ENCODE peak calls at places on chromosomes 3 and 15, in ten cellular contexts. D is IMR-90, H is HCT116, Q is AG04449, U is cardiac muscle cell, X is cardiac fibroblast, Z is body of pancreas, Y is neural crest cell, C is progenitor cell of endocrine pancreas, O is GM20000. M is an unnamed sample.

GRCh38 chr3:171181907-171182690 is 155.6 kb upstream of the SLC2A2 start:
- DNase-seq in C (no peak), X (peak), Y (no peak), Q (no peak), U (no peak), H (no peak), D (peak), O (no peak), Z (no peak), M (no peak)

GRCh38 chr15:67146214-67146613 is 80.8 kb downstream of the SMAD3 start:
- DNase-seq in Y (no peak), C (no peak), U (no peak), Z (peak), H (no peak), Q (no peak), O (no peak), X (peak), D (peak), M (no peak)

GRCh38 chr15:31869640-31870335 is 160.5 kb upstream of the CHRNA7 start:
- DNase-seq in Q (no peak), C (no peak), Y (peak), O (no peak), U (no peak), H (no peak), Z (peak), X (peak), D (no peak), M (no peak)

GRCh38 chr15:64067564-64068030 is 21.3 kb upstream of the DAPK2 start:
- DNase-seq in D (peak), C (peak), Y (peak), X (peak), U (peak), H (no peak), Z (peak), Q (no peak), O (peak), M (no peak)

GRCh38 chr3:25313286-25313685 is 114.8 kb upstream of the RARB start:
- DNase-seq in Q (no peak), Z (no peak), D (no peak), U (no peak), O (no peak), Y (no peak), C (no peak), H (no peak), X (peak), M (no peak)

GRCh38 chr15:101652783-101653430 is 726 bp upstream of the TM2D3 start:
- DNase-seq in C (peak), Q (no peak), Y (no peak), H (no peak), O (no peak), Z (peak), U (no peak), D (no peak), X (no peak), M (no peak)

GRCh38 chr3:196660381-196661166 is 21.1 kb downstream of the NRROS start:
- DNase-seq in D (no peak), U (no peak), Y (no peak), H (no peak), O (no peak), C (no peak), Q (no peak), X (no peak), Z (peak), M (no peak)

GRCh38 chr3:116020495-116020894 is 397.2 kb downstream of the GAP43 start:
- DNase-seq in D (no peak), Q (no peak), C (no peak), Y (no peak), Z (no peak), O (peak), U (no peak), X (no peak), H (no peak), M (no peak)

GRCh38 chr3:72488736-72489030 is 359.6 kb downstream of the SHQ1 start:
- DNase-seq in U (no peak), D (peak), O (no peak), Z (no peak), X (peak), Y (no peak), Q (no peak), H (no peak), C (no peak), M (no peak)

GRCh38 chr15:59104602-59104911 is 389 bp upstream of the CCNB2 start:
- DNase-seq in H (no peak), U (no peak), C (no peak), O (no peak), X (no peak), Z (no peak), D (no peak), Q (no peak), Y (no peak), M (no peak)

GRCh38 chr3:62567097-62568021 is 194.0 kb upstream of the FEZF2 start:
- DNase-seq in Q (peak), X (peak), U (peak), Z (peak), O (no peak), D (peak), C (no peak), H (no peak), Y (no peak), M (peak)

GRCh38 chr3:127781411-127782001 is 40.8 kb downstream of the MGLL start:
- DNase-seq in U (no peak), Y (no peak), X (peak), O (no peak), D (peak), Q (peak), C (no peak), H (no peak), Z (no peak), M (peak)

GRCh38 chr3:170458285-170458684 is 39.6 kb downstream of the CLDN11 start:
- DNase-seq in Y (no peak), U (no peak), H (no peak), Z (no peak), D (no peak), Q (no peak), O (no peak), X (no peak), C (no peak), M (no peak)

GRCh38 chr15:29756358-29757267 is 65.7 kb downstream of the TJP1 start:
- DNase-seq in U (no peak), D (no peak), C (no peak), H (no peak), O (no peak), X (no peak), Z (no peak), Y (no peak), Q (no peak), M (no peak)

GRCh38 chr3:177932346-177932745 is 603.9 kb upstream of the KCNMB2 start:
- DNase-seq in H (no peak), C (no peak), Q (no peak), D (no peak), Y (no peak), Z (no peak), U (no peak), O (no peak), X (peak), M (no peak)

GRCh38 chr15:71892335-71892734 is 82.0 kb downstream of the NR2E3 start:
- DNase-seq in C (no peak), X (no peak), H (no peak), Z (no peak), Q (no peak), Y (no peak), O (no peak), D (no peak), U (no peak), M (no peak)

GRCh38 chr3:73618461-73618860 is 6.3 kb downstream of the PDZRN3 start:
- DNase-seq in D (peak), Q (no peak), O (no peak), X (peak), H (no peak), Z (no peak), C (no peak), Y (no peak), U (no peak), M (no peak)

GRCh38 chr3:36065321-36065720 is 315.0 kb upstream of the STAC start:
- DNase-seq in H (no peak), D (no peak), U (no peak), Z (no peak), Q (no peak), Y (no peak), X (no peak), C (no peak), O (no peak), M (no peak)

GRCh38 chr3:17320266-17320665 is 422.2 kb downstream of the TBC1D5 start:
- DNase-seq in U (no peak), H (no peak), Z (no peak), O (no peak), C (no peak), X (peak), Y (no peak), Q (no peak), D (peak), M (no peak)

GRCh38 chr15:73329501-73330200 is 39.1 kb downstream of the HCN4 start:
- DNase-seq in C (no peak), Q (no peak), U (no peak), Y (no peak), D (no peak), H (no peak), Z (no peak), X (no peak), O (no peak), M (no peak)

GRCh38 chr3:166013073-166013679 is 176.0 kb upstream of the BCHE start:
- DNase-seq in Q (no peak), H (peak), C (no peak), Y (peak), O (peak), U (peak), X (peak), D (peak), Z (no peak), M (peak)

GRCh38 chr3:37601832-37602231 is 259.8 kb upstream of the CTDSPL start:
- DNase-seq in Q (no peak), X (peak), U (no peak), D (no peak), H (no peak), O (no peak), Y (no peak), Z (no peak), C (no peak), M (no peak)

GRCh38 chr3:34956511-34956910 is 682.8 kb upstream of the ARPP21 start:
- DNase-seq in Q (no peak), U (no peak), C (no peak), O (no peak), H (no peak), Z (no peak), X (no peak), Y (no peak), D (no peak), M (no peak)

GRCh38 chr3:71514621-71515020 is 68.9 kb downstream of the FOXP1 start:
- DNase-seq in D (peak), U (no peak), O (no peak), Y (no peak), H (no peak), Q (no peak), C (no peak), Z (no peak), X (peak), M (no peak)

GRCh38 chr3:191176038-191176437 is 23.0 kb upstream of the OSTN start:
- DNase-seq in X (no peak), Q (no peak), D (no peak), Y (no peak), O (no peak), C (no peak), H (no peak), Z (no peak), U (no peak), M (no peak)

GRCh38 chr15:77991029-77991406 is 86.5 kb downstream of the TBC1D2B start:
- DNase-seq in Y (no peak), Q (no peak), X (no peak), C (no peak), D (no peak), Z (no peak), O (no peak), U (no peak), H (no peak), M (no peak)

GRCh38 chr3:18445421-18446066 is 20.4 kb upstream of the SATB1 start:
- DNase-seq in H (no peak), Z (no peak), U (no peak), C (no peak), X (no peak), D (no peak), Y (no peak), Q (no peak), O (peak), M (no peak)

GRCh38 chr15:63232400-63232799 is 43.0 kb downstream of the RAB8B start:
- DNase-seq in X (no peak), U (no peak), H (no peak), Z (no peak), Q (no peak), C (no peak), Y (no peak), D (no peak), O (no peak), M (no peak)

GRCh38 chr15:28921925-28922711 is 36.3 kb downstream of the APBA2 start:
- DNase-seq in Y (no peak), C (no peak), U (peak), D (no peak), O (no peak), X (no peak), Q (no peak), Z (no peak), H (no peak), M (no peak)

GRCh38 chr15:101167366-101167790 is 84.5 kb downstream of the CHSY1 start:
- DNase-seq in C (no peak), D (peak), O (no peak), H (no peak), X (peak), Z (no peak), Q (no peak), U (no peak), Y (no peak), M (no peak)

GRCh38 chr15:37682304-37682703 is 252.1 kb upstream of the TMCO5A start:
- DNase-seq in Z (no peak), U (no peak), D (peak), Y (no peak), Q (no peak), X (peak), H (peak), O (no peak), C (no peak), M (no peak)

GRCh38 chr3:106247902-106248684 is 379.3 kb upstream of the CBLB start:
- DNase-seq in C (no peak), U (no peak), Z (no peak), H (no peak), Y (no peak), X (peak), O (no peak), Q (no peak), D (peak), M (no peak)

GRCh38 chr3:168251371-168251770 is 155.6 kb upstream of the GOLIM4 start:
- DNase-seq in C (no peak), D (no peak), H (no peak), Y (no peak), X (no peak), O (peak), Z (no peak), U (peak), Q (no peak), M (no peak)

GRCh38 chr3:119034256-119035013 is at the start of gene IGSF11:
- DNase-seq in U (peak), C (peak), X (peak), D (peak), Z (peak), O (peak), Q (no peak), Y (peak), H (no peak), M (no peak)

GRCh38 chr3:185594073-185594472 is 8.0 kb downstream of the SENP2 start:
- DNase-seq in U (no peak), H (no peak), D (no peak), Y (no peak), C (no peak), Z (no peak), X (no peak), O (no peak), Q (no peak), M (no peak)

GRCh38 chr3:46517016-46517770 is 19.4 kb downstream of the RTP3 start:
- DNase-seq in U (no peak), Y (no peak), Q (no peak), H (peak), O (no peak), Z (no peak), C (no peak), D (peak), X (peak), M (peak)

GRCh38 chr3:126911162-126912026 is 71.5 kb upstream of the PLXNA1 start:
- DNase-seq in Y (no peak), U (no peak), O (peak), H (peak), D (peak), Q (peak), X (peak), Z (no peak), C (no peak), M (peak)

GRCh38 chr3:8239718-8240698 is 261.6 kb upstream of the LMCD1 start:
- DNase-seq in D (peak), Y (peak), U (peak), Q (peak), C (peak), O (peak), H (peak), X (peak), Z (peak), M (no peak)

GRCh38 chr3:69671082-69671952 is 67.9 kb upstream of the MITF start:
- DNase-seq in U (peak), D (peak), C (peak), H (peak), Y (peak), Z (peak), Q (no peak), X (peak), O (peak), M (peak)

GRCh38 chr15:78195735-78196201 is 38.6 kb downstream of the ACSBG1 start:
- DNase-seq in C (no peak), X (peak), H (no peak), D (no peak), Z (peak), Q (no peak), O (peak), Y (no peak), U (peak), M (peak)

GRCh38 chr3:32897981-32898623 is 53.3 kb upstream of the CCR4 start:
- DNase-seq in Y (no peak), H (no peak), X (no peak), D (no peak), U (no peak), C (no peak), Q (no peak), O (no peak), Z (no peak), M (no peak)
- TF ChIP-seq CTCF in Y (peak), H (peak), X (no peak), D (no peak), U (no peak), C (no peak), Q (no peak), O (no peak), Z (no peak), M (no peak)

DNA sequence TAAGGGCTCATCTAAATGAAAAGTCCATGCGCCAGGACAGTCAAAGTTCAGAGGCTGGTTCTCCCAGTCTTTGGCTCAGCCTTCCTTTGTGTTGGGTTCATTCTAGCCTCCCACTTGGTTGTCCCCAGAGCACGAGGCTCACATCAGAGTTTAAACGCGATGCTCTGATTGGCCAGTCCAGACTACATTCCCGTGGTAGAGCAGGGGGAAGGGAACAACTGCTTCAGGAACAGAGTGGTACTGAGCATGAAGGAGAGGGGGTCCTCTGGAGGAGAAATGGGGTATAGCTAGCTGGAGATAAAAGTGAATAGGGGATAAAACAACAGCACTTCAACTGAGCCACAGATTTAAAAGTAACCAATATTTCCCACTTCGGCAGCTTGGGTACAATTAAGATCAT is 32.2 kb downstream of the ANAPC13 start:
- DNase-seq in U (no peak), H (peak), D (no peak), Z (no peak), Q (no peak), O (no peak), X (no peak), C (no peak), Y (no peak), M (no peak)
- TF ChIP-seq CTCF in U (peak), H (peak), D (peak), Z (no peak), Q (no peak), O (no peak), X (no peak), C (peak), Y (no peak), M (no peak)

DNA sequence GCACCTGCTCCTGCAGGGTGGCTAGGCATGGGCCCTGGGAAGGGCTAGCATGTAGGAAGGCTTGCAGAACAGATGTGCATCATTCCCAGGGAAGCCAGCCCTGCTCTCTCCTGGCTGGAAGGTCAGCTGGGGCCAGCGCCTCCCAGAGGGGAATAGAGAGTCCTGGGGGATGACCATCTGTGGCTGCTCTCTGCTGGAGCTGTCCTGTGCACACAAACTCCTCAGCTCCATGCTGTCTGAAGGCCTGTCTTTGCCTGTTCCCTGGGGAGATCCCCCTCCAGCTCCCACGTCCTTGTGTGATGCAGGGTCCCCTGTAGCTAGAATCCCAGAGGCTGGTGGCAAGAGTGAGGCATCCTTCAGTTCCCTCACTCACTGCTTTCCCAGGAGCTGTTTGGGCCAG is 19.3 kb downstream of the IL16 start:
- DNase-seq in Q (no peak), Y (no peak), U (no peak), X (no peak), Z (no peak), H (no peak), O (no peak), D (no peak), C (no peak), M (no peak)
- TF ChIP-seq CTCF in Q (no peak), Y (no peak), U (no peak), X (no peak), Z (no peak), H (no peak), O (no peak), D (no peak), C (no peak), M (no peak)

DNA sequence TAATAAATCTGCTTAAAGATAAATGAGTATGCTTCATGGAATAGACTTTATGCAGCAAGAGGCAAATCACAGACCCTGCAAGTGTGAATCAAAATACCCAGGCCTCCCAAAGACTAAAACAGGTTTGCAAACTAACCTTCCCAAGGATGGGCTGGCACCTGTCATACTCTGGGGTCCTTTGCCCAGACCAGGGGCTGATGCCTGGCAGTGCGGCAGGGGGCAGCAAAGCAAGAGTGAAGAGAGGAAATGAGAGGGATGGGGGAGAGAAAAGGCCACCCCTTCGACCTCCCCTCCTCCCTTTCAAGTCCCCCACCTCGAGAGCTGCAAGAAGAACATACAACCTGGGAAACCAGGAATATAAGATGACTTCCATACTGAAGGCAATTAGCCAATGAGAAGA is 31.8 kb downstream of the XXYLT1 start:
- DNase-seq in X (no peak), D (no peak), H (no peak), Y (no peak), Z (no peak), C (no peak), O (no peak), U (no peak), Q (no peak), M (no peak)
- TF ChIP-seq CTCF in X (no peak), D (no peak), H (no peak), Y (no peak), Z (no peak), C (no peak), O (no peak), U (no peak), Q (peak), M (no peak)

DNA sequence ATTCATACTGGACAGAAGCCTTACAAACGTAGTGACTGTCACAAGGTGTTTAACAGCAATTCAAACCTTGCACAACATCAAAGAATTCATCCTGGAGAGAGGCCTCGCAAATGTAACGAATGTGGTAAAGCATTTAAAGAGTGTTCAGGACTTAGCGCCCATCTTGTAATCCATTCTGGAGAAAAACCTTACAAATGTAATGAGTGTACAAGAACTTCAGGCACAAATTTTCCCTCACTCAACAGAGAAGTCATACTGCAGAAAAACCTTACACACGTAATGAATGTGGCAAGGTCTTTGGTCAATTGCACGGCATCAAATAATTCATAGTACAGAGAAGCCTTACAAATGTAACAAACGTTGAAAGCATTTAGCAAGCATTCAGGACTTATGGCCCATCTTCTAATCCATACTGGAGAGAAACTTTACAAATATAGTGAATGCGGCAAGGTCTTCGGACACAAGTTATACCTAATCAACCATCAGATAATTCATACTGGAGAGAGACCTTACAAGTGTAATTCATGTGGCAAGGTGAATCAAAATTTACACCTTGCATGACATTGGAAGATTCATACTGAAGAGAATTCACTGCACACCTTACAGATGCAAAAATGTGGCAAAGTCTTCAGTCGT is 27.5 kb downstream of the SPCS1 start:
- DNase-seq in C (no peak), D (no peak), Y (no peak), O (no peak), U (no peak), Q (no peak), Z (no peak), X (no peak), H (no peak), M (no peak)
- TF ChIP-seq CTCF in C (no peak), D (no peak), Y (no peak), O (no peak), U (no peak), Q (no peak), Z (no peak), X (no peak), H (no peak), M (no peak)

M was measured in PC-9.